ENCODE peak calls at places on chromosomes 1 and 21, in six cellular contexts. One of them, this sample, is unnamed.

GRCh38 chr1:167578935-167579521 is 25.5 kb upstream of the CREG1 start:
- DNase-seq in SHP77: no peak
- DNase-seq in left kidney: no peak
- DNase-seq in dermis microvascular lymphatic vessel endothelial cell: no peak
- DNase-seq in CD4-positive, CD25-positive, alpha-beta regulatory T cell: no peak
- DNase-seq in AG08395: no peak
- DNase-seq in this sample: no peak

GRCh38 chr1:229556551-229556950 is 2.0 kb downstream of the ABCB10 start:
- DNase-seq in SHP77: no peak
- DNase-seq in left kidney: no peak
- DNase-seq in CD4-positive, CD25-positive, alpha-beta regulatory T cell: peak; percentile 20
- DNase-seq in AG08395: no peak
- DNase-seq in dermis microvascular lymphatic vessel endothelial cell: no peak
- DNase-seq in this sample: no peak

GRCh38 chr1:220516722-220517042 is 11.3 kb upstream of the MARK1 start:
- DNase-seq in left kidney: no peak
- DNase-seq in SHP77: no peak
- DNase-seq in dermis microvascular lymphatic vessel endothelial cell: no peak
- DNase-seq in AG08395: no peak
- DNase-seq in CD4-positive, CD25-positive, alpha-beta regulatory T cell: no peak
- DNase-seq in this sample: no peak

GRCh38 chr1:117590273-117590925 is 15.4 kb upstream of the TENT5C start:
- DNase-seq in left kidney: no peak
- DNase-seq in AG08395: no peak
- DNase-seq in SHP77: peak; percentile 33
- DNase-seq in dermis microvascular lymphatic vessel endothelial cell: no peak
- DNase-seq in CD4-positive, CD25-positive, alpha-beta regulatory T cell: no peak
- DNase-seq in this sample: no peak

GRCh38 chr1:198175418-198176170 is 18.8 kb downstream of the NEK7 start:
- DNase-seq in AG08395: no peak
- DNase-seq in left kidney: peak; percentile 29
- DNase-seq in CD4-positive, CD25-positive, alpha-beta regulatory T cell: peak; percentile 87
- DNase-seq in dermis microvascular lymphatic vessel endothelial cell: no peak
- DNase-seq in SHP77: no peak
- DNase-seq in this sample: no peak

GRCh38 chr1:207248544-207249206 is 72.8 kb upstream of the CD55 start:
- DNase-seq in CD4-positive, CD25-positive, alpha-beta regulatory T cell: no peak
- DNase-seq in dermis microvascular lymphatic vessel endothelial cell: no peak
- DNase-seq in left kidney: no peak
- DNase-seq in SHP77: no peak
- DNase-seq in AG08395: no peak
- DNase-seq in this sample: no peak

GRCh38 chr1:248421384-248421783 is 18.5 kb downstream of the OR2T1 start:
- DNase-seq in SHP77: no peak
- DNase-seq in dermis microvascular lymphatic vessel endothelial cell: no peak
- DNase-seq in left kidney: no peak
- DNase-seq in CD4-positive, CD25-positive, alpha-beta regulatory T cell: peak; percentile 9
- DNase-seq in AG08395: no peak
- DNase-seq in this sample: no peak

GRCh38 chr1:17201201-17202021 is 3.5 kb upstream of the PADI1 start:
- DNase-seq in dermis microvascular lymphatic vessel endothelial cell: no peak
- DNase-seq in CD4-positive, CD25-positive, alpha-beta regulatory T cell: peak; percentile 31
- DNase-seq in AG08395: no peak
- DNase-seq in left kidney: peak; percentile 39
- DNase-seq in SHP77: no peak
- DNase-seq in this sample: no peak

GRCh38 chr1:25619101-25619890 is 2.7 kb downstream of the MAN1C1 start:
- DNase-seq in CD4-positive, CD25-positive, alpha-beta regulatory T cell: peak; percentile 45
- DNase-seq in SHP77: peak; percentile 44
- DNase-seq in dermis microvascular lymphatic vessel endothelial cell: no peak
- DNase-seq in left kidney: peak; percentile 86
- DNase-seq in AG08395: no peak
- DNase-seq in this sample: no peak

GRCh38 chr21:29231781-29232548 is 66.8 kb upstream of the BACH1 start:
- DNase-seq in left kidney: no peak
- DNase-seq in dermis microvascular lymphatic vessel endothelial cell: no peak
- DNase-seq in CD4-positive, CD25-positive, alpha-beta regulatory T cell: no peak
- DNase-seq in AG08395: no peak
- DNase-seq in SHP77: no peak
- DNase-seq in this sample: no peak

GRCh38 chr1:117014209-117014608 is 12.6 kb downstream of the CD101 start:
- DNase-seq in dermis microvascular lymphatic vessel endothelial cell: no peak
- DNase-seq in AG08395: no peak
- DNase-seq in SHP77: no peak
- DNase-seq in CD4-positive, CD25-positive, alpha-beta regulatory T cell: no peak
- DNase-seq in left kidney: no peak
- DNase-seq in this sample: no peak

GRCh38 chr1:244768804-244769203 is 66.7 kb upstream of the COX20 start:
- DNase-seq in left kidney: no peak
- DNase-seq in SHP77: no peak
- DNase-seq in dermis microvascular lymphatic vessel endothelial cell: no peak
- DNase-seq in AG08395: no peak
- DNase-seq in CD4-positive, CD25-positive, alpha-beta regulatory T cell: no peak
- DNase-seq in this sample: no peak

GRCh38 chr1:160834945-160835565 is 27.6 kb downstream of the CD244 start:
- DNase-seq in left kidney: peak; percentile 73
- DNase-seq in SHP77: no peak
- DNase-seq in AG08395: peak; percentile 39
- DNase-seq in CD4-positive, CD25-positive, alpha-beta regulatory T cell: peak; percentile 72
- DNase-seq in dermis microvascular lymphatic vessel endothelial cell: peak; percentile 32
- DNase-seq in this sample: peak; percentile 23

GRCh38 chr21:35220301-35220700 is 171.2 kb upstream of the RUNX1 start:
- DNase-seq in dermis microvascular lymphatic vessel endothelial cell: no peak
- DNase-seq in left kidney: no peak
- DNase-seq in SHP77: no peak
- DNase-seq in CD4-positive, CD25-positive, alpha-beta regulatory T cell: no peak
- DNase-seq in AG08395: no peak
- DNase-seq in this sample: no peak

GRCh38 chr1:182599339-182599738 is 4.8 kb downstream of the RGS16 start:
- DNase-seq in dermis microvascular lymphatic vessel endothelial cell: no peak
- DNase-seq in AG08395: no peak
- DNase-seq in CD4-positive, CD25-positive, alpha-beta regulatory T cell: peak; percentile 50
- DNase-seq in left kidney: no peak
- DNase-seq in SHP77: peak; percentile 28
- DNase-seq in this sample: no peak

GRCh38 chr1:42932442-42932941 is 26.2 kb downstream of the SLC2A1 start:
- DNase-seq in AG08395: no peak
- DNase-seq in CD4-positive, CD25-positive, alpha-beta regulatory T cell: no peak
- DNase-seq in left kidney: no peak
- DNase-seq in SHP77: no peak
- DNase-seq in dermis microvascular lymphatic vessel endothelial cell: no peak
- DNase-seq in this sample: no peak

GRCh38 chr1:207152792-207153434 is 48.9 kb downstream of the C4BPA start:
- DNase-seq in AG08395: no peak
- DNase-seq in SHP77: no peak
- DNase-seq in CD4-positive, CD25-positive, alpha-beta regulatory T cell: no peak
- DNase-seq in left kidney: no peak
- DNase-seq in dermis microvascular lymphatic vessel endothelial cell: no peak
- DNase-seq in this sample: no peak

GRCh38 chr1:58402444-58402843 is 144.1 kb downstream of the OMA1 start:
- DNase-seq in AG08395: no peak
- DNase-seq in SHP77: no peak
- DNase-seq in left kidney: no peak
- DNase-seq in CD4-positive, CD25-positive, alpha-beta regulatory T cell: no peak
- DNase-seq in dermis microvascular lymphatic vessel endothelial cell: no peak
- DNase-seq in this sample: no peak

GRCh38 chr1:64982134-64982533 is 15.8 kb upstream of the JAK1 start:
- DNase-seq in CD4-positive, CD25-positive, alpha-beta regulatory T cell: no peak
- DNase-seq in AG08395: no peak
- DNase-seq in SHP77: no peak
- DNase-seq in dermis microvascular lymphatic vessel endothelial cell: no peak
- DNase-seq in left kidney: peak; percentile 32
- DNase-seq in this sample: no peak

GRCh38 chr1:165403835-165404482 is 41.0 kb downstream of the RXRG start:
- DNase-seq in dermis microvascular lymphatic vessel endothelial cell: no peak
- DNase-seq in CD4-positive, CD25-positive, alpha-beta regulatory T cell: peak; percentile 39
- DNase-seq in SHP77: peak; percentile 39
- DNase-seq in AG08395: peak; percentile 14
- DNase-seq in left kidney: peak; percentile 62
- DNase-seq in this sample: peak; percentile 30

GRCh38 chr1:195754874-195755273 is 853.4 kb downstream of the KCNT2 start:
- DNase-seq in SHP77: no peak
- DNase-seq in dermis microvascular lymphatic vessel endothelial cell: no peak
- DNase-seq in CD4-positive, CD25-positive, alpha-beta regulatory T cell: no peak
- DNase-seq in left kidney: no peak
- DNase-seq in AG08395: no peak
- DNase-seq in this sample: no peak

GRCh38 chr1:63916485-63917360 is 142.9 kb downstream of the ROR1 start:
- DNase-seq in AG08395: no peak
- DNase-seq in SHP77: no peak
- DNase-seq in left kidney: no peak
- DNase-seq in dermis microvascular lymphatic vessel endothelial cell: no peak
- DNase-seq in CD4-positive, CD25-positive, alpha-beta regulatory T cell: no peak
- DNase-seq in this sample: no peak

GRCh38 chr1:218171302-218171893 is 113.7 kb upstream of the RRP15 start:
- DNase-seq in left kidney: peak; percentile 69
- DNase-seq in CD4-positive, CD25-positive, alpha-beta regulatory T cell: peak; percentile 28
- DNase-seq in SHP77: peak; percentile 25
- DNase-seq in dermis microvascular lymphatic vessel endothelial cell: peak; percentile 23
- DNase-seq in AG08395: peak; percentile 31
- DNase-seq in this sample: peak; percentile 8

GRCh38 chr1:224880593-224881307 is 48.7 kb upstream of the DNAH14 start:
- DNase-seq in SHP77: no peak
- DNase-seq in AG08395: no peak
- DNase-seq in left kidney: peak; percentile 71
- DNase-seq in dermis microvascular lymphatic vessel endothelial cell: no peak
- DNase-seq in CD4-positive, CD25-positive, alpha-beta regulatory T cell: no peak
- DNase-seq in this sample: no peak

GRCh38 chr1:22494144-22494543 is 42.5 kb downstream of the ZBTB40 start:
- DNase-seq in left kidney: no peak
- DNase-seq in CD4-positive, CD25-positive, alpha-beta regulatory T cell: no peak
- DNase-seq in dermis microvascular lymphatic vessel endothelial cell: no peak
- DNase-seq in SHP77: no peak
- DNase-seq in AG08395: no peak
- DNase-seq in this sample: no peak

GRCh38 chr1:169949139-169949538 is 55.4 kb upstream of the SCYL3 start:
- DNase-seq in SHP77: no peak
- DNase-seq in CD4-positive, CD25-positive, alpha-beta regulatory T cell: no peak
- DNase-seq in left kidney: no peak
- DNase-seq in AG08395: peak; percentile 24
- DNase-seq in dermis microvascular lymphatic vessel endothelial cell: no peak
- DNase-seq in this sample: no peak

GRCh38 chr1:200660719-200661118 is 9.0 kb downstream of the DDX59 start:
- DNase-seq in left kidney: no peak
- DNase-seq in AG08395: no peak
- DNase-seq in CD4-positive, CD25-positive, alpha-beta regulatory T cell: no peak
- DNase-seq in dermis microvascular lymphatic vessel endothelial cell: no peak
- DNase-seq in SHP77: no peak
- DNase-seq in this sample: no peak

GRCh38 chr1:211588711-211589110 is 9.8 kb upstream of the SLC30A1 start:
- DNase-seq in left kidney: no peak
- DNase-seq in CD4-positive, CD25-positive, alpha-beta regulatory T cell: no peak
- DNase-seq in AG08395: no peak
- DNase-seq in dermis microvascular lymphatic vessel endothelial cell: no peak
- DNase-seq in SHP77: no peak
- DNase-seq in this sample: no peak

GRCh38 chr1:183777359-183777758 is 27.6 kb upstream of the RGL1 start:
- DNase-seq in AG08395: no peak
- DNase-seq in dermis microvascular lymphatic vessel endothelial cell: no peak
- DNase-seq in SHP77: no peak
- DNase-seq in CD4-positive, CD25-positive, alpha-beta regulatory T cell: no peak
- DNase-seq in left kidney: no peak
- DNase-seq in this sample: no peak

GRCh38 chr1:216927111-216927510 is 203.9 kb upstream of the ESRRG start:
- DNase-seq in CD4-positive, CD25-positive, alpha-beta regulatory T cell: no peak
- DNase-seq in dermis microvascular lymphatic vessel endothelial cell: no peak
- DNase-seq in left kidney: no peak
- DNase-seq in AG08395: no peak
- DNase-seq in SHP77: no peak
- DNase-seq in this sample: no peak

GRCh38 chr1:81571946-81572345 is 228.8 kb upstream of the ADGRL2 start:
- DNase-seq in left kidney: no peak
- DNase-seq in CD4-positive, CD25-positive, alpha-beta regulatory T cell: no peak
- DNase-seq in AG08395: no peak
- DNase-seq in SHP77: no peak
- DNase-seq in dermis microvascular lymphatic vessel endothelial cell: no peak
- DNase-seq in this sample: no peak

GRCh38 chr1:166086113-166086908 is 80.5 kb downstream of the FAM78B start:
- DNase-seq in dermis microvascular lymphatic vessel endothelial cell: no peak
- DNase-seq in SHP77: no peak
- DNase-seq in left kidney: no peak
- DNase-seq in AG08395: no peak
- DNase-seq in CD4-positive, CD25-positive, alpha-beta regulatory T cell: no peak
- DNase-seq in this sample: no peak

This sample was measured in HTR-8/SVneo.